ENCODE peak calls at places on chromosomes 12 and 14, in five cellular contexts. U, C, J, E and N are unnamed samples.
A peak's percentile ranks its signal among the peaks of the same experiment; 100 is the strongest.

GRCh38 chr12:119069029-119069731 is 87.8 kb downstream of the SRRM4 start:
- DNase-seq in U (no peak), C (no peak), J (no peak), E (no peak), N (peak; percentile 84)

GRCh38 chr12:29168000-29168399 is 18.9 kb downstream of the FAR2 start:
- DNase-seq in U (no peak), C (no peak), J (no peak), E (no peak), N (no peak)

GRCh38 chr14:23009483-23009938 is 432 bp downstream of the C14orf93 start:
- DNase-seq in U (no peak), C (no peak), J (no peak), E (no peak), N (no peak)

GRCh38 chr12:113088971-113089756 is 32.6 kb downstream of the DTX1 start:
- DNase-seq in U (no peak), C (no peak), J (peak; percentile 48), E (no peak), N (no peak)

GRCh38 chr12:115008951-115009350 is 325.0 kb upstream of the TBX3 start:
- DNase-seq in U (no peak), C (no peak), J (no peak), E (no peak), N (no peak)

GRCh38 chr12:119328111-119328510 is 6.4 kb upstream of the CCDC60 start:
- DNase-seq in U (no peak), C (peak; percentile 7), J (no peak), E (peak; percentile 63), N (peak; percentile 94)

GRCh38 chr12:107580750-107581529 is 104.7 kb upstream of the PWP1 start:
- DNase-seq in U (no peak), C (no peak), J (no peak), E (peak; percentile 57), N (peak; percentile 85)

GRCh38 chr12:77493311-77493710 is 337.4 kb upstream of the NAV3 start:
- DNase-seq in U (no peak), C (no peak), J (no peak), E (no peak), N (no peak)

GRCh38 chr14:38278035-38278434 is 22.1 kb upstream of the CLEC14A start:
- DNase-seq in U (no peak), C (no peak), J (no peak), E (no peak), N (no peak)

GRCh38 chr12:93139028-93139665 is 210.1 kb upstream of the EEA1 start:
- DNase-seq in U (no peak), C (no peak), J (no peak), E (no peak), N (no peak)

GRCh38 chr14:89429206-89430091 is 12.4 kb upstream of the FOXN3 start:
- DNase-seq in U (peak; percentile 63), C (no peak), J (no peak), E (peak; percentile 41), N (no peak)

GRCh38 chr14:69039287-69039628 is 60.2 kb upstream of the ACTN1 start:
- DNase-seq in U (peak; percentile 88), C (no peak), J (no peak), E (no peak), N (no peak)

GRCh38 chr12:124743479-124744272 is 120.0 kb downstream of the SCARB1 start:
- DNase-seq in U (no peak), C (no peak), J (no peak), E (no peak), N (no peak)

GRCh38 chr12:113007166-113007565 is 28.8 kb downstream of the OAS2 start:
- DNase-seq in U (peak; percentile 80), C (no peak), J (no peak), E (no peak), N (peak; percentile 38)

GRCh38 chr12:6090786-6091185 is 33.7 kb downstream of the VWF start:
- DNase-seq in U (peak; percentile 58), C (no peak), J (no peak), E (no peak), N (peak; percentile 46)

GRCh38 chr14:93954900-93955891 is 21.2 kb downstream of the ASB2 start:
- DNase-seq in U (no peak), C (no peak), J (peak; percentile 63), E (no peak), N (no peak)

GRCh38 chr14:91854327-91854934 is 12.9 kb downstream of the TC2N start:
- DNase-seq in U (no peak), C (no peak), J (no peak), E (no peak), N (no peak)

GRCh38 chr12:28569698-28570411 is 379.6 kb downstream of the CCDC91 start:
- DNase-seq in U (peak; percentile 94), C (no peak), J (no peak), E (no peak), N (no peak)

GRCh38 chr14:104526723-104527645 is 52.6 kb upstream of the C14orf180 start:
- DNase-seq in U (no peak), C (no peak), J (no peak), E (no peak), N (no peak)
- H3K9me3 ChIP-seq in U (peaks cover 13% of the 10 kb centered on the region), C (no peaks in the 10 kb centered on the region), J (no peaks in the 10 kb centered on the region), E (no peaks in the 10 kb centered on the region), N (peaks cover 30% of the 10 kb centered on the region)

GRCh38 chr12:92107621-92108131 is 38.0 kb downstream of the BTG1 start:
- DNase-seq in U (no peak), C (no peak), J (no peak), E (peak; percentile 47), N (peak; percentile 70)

GRCh38 chr12:92105676-92106075 is 40.0 kb downstream of the BTG1 start:
- DNase-seq in U (no peak), C (no peak), J (no peak), E (no peak), N (no peak)

GRCh38 chr12:92108651-92109050 is 37.0 kb downstream of the BTG1 start:
- DNase-seq in U (no peak), C (no peak), J (no peak), E (peak; percentile 59), N (peak; percentile 69)

GRCh38 chr12:92107094-92107493 is 38.6 kb downstream of the BTG1 start:
- DNase-seq in U (no peak), C (no peak), J (no peak), E (no peak), N (peak; percentile 59)

GRCh38 chr12:92105110-92105509 is 40.5 kb downstream of the BTG1 start:
- DNase-seq in U (no peak), C (no peak), J (no peak), E (no peak), N (no peak)
- H3K27ac ChIP-seq in U (no peak overlapping the region), C (peak overlapping the region; percentile 93), J (no peak overlapping the region), E (no peak overlapping the region), N (no peak overlapping the region)

GRCh38 chr14:106579084-106579483 is 1052.7 kb downstream of the TMEM121 start:
- DNase-seq in U (no peak), C (no peak), J (no peak), E (no peak), N (no peak)

DNA sequence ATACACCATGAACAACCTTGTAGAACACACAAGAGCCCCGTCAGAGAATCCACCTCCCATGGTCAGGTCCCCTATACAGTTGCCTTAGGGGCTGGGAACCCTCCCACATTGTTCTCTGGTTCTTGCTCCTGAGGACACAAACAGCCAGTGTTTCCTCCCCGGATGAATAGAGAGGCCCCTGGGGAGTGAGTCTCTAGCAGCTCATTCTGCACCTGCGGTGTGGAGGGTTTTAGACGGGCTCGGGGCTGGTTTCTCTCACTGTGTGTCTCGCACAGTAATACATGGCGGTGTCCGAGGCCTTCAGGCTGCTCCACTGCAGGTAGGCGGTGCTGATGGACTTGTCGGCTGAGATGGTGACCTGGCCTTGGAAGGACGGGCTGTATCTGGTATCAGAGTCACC is 1052.1 kb downstream of the TMEM121 start:
- DNase-seq in U (no peak), C (no peak), J (no peak), E (no peak), N (no peak)
- H3K9me3 ChIP-seq in U (peaks cover 13% of the 10 kb centered on the region), C (no peaks in the 10 kb centered on the region), J (no peaks in the 10 kb centered on the region), E (peaks cover 13% of the 10 kb centered on the region), N (peaks cover 90% of the 10 kb centered on the region)

GRCh38 chr12:89391726-89392336 is 39.5 kb upstream of the DUSP6 start:
- DNase-seq in U (no peak), C (no peak), J (no peak), E (no peak), N (no peak)

GRCh38 chr12:89390802-89391673 is 38.7 kb upstream of the DUSP6 start:
- DNase-seq in U (peak; percentile 85), C (peak; percentile 24), J (no peak), E (no peak), N (no peak)

GRCh38 chr12:89392401-89392800 is 40.1 kb upstream of the DUSP6 start:
- DNase-seq in U (no peak), C (no peak), J (no peak), E (no peak), N (no peak)

GRCh38 chr12:89395712-89396111 is 43.4 kb upstream of the DUSP6 start:
- DNase-seq in U (no peak), C (no peak), J (no peak), E (no peak), N (peak; percentile 45)

GRCh38 chr12:89393551-89394121 is 41.3 kb upstream of the DUSP6 start:
- DNase-seq in U (no peak), C (no peak), J (no peak), E (no peak), N (no peak)
- H3K27ac ChIP-seq in U (no peak overlapping the region), C (no peak overlapping the region), J (no peak overlapping the region), E (no peak overlapping the region), N (no peak overlapping the region)

GRCh38 chr12:34404377-34405285 is 382.3 kb downstream of the ALG10 start:
- DNase-seq in U (no peak), C (no peak), J (no peak), E (no peak), N (peak; percentile 16)

GRCh38 chr12:34402899-34403705 is 380.8 kb downstream of the ALG10 start:
- DNase-seq in U (no peak), C (no peak), J (no peak), E (no peak), N (peak; percentile 30)

GRCh38 chr12:34405286-34406227 is 383.3 kb downstream of the ALG10 start:
- DNase-seq in U (no peak), C (no peak), J (no peak), E (no peak), N (peak; percentile 24)

GRCh38 chr12:34402228-34402898 is 380.1 kb downstream of the ALG10 start:
- DNase-seq in U (no peak), C (no peak), J (no peak), E (no peak), N (peak; percentile 22)

DNA sequence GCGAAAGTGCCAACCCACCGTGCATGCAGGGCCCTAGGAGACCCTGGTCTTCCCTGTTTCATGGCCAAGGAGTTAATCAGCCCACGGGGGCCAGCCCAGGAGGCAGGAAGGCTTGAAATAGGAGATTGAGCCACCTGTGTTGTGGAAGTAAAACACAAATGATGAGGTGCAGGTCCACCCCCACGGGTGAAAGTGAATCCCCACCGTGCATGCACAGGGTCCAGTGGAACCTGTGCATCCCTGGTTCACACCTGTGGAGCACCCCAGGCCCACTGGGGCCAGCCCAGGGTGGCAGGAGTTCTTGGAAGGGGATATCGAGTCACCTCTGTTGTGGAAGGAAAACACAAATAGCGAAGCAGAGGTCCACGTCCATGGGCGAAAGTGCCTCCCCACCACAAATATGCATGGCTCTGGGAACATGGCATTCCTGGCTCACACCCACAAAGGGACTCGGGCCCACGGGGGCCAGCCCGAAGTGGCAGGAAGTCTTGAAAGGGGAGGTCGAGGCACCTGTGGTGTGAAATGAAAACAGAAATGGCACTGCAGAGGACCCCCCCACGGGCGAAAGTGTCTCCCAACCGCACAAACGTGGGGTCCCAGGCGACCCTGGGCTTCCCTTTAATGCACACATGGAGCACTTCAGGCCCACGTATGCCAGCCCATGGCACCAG is 381.5 kb downstream of the ALG10 start:
- DNase-seq in U (no peak), C (no peak), J (no peak), E (no peak), N (no peak)
- H3K9me3 ChIP-seq in U (peaks cover 42% of the 10 kb centered on the region), C (no peaks in the 10 kb centered on the region), J (no peaks in the 10 kb centered on the region), E (peaks cover 12% of the 10 kb centered on the region), N (peaks cover 44% of the 10 kb centered on the region)

GRCh38 chr12:121166356-121166755 is 33.7 kb downstream of the P2RX7 start:
- DNase-seq in U (no peak), C (no peak), J (no peak), E (no peak), N (no peak)
- H3K27ac ChIP-seq in U (no peak overlapping the region), C (no peak overlapping the region), J (no peak overlapping the region), E (no peak overlapping the region), N (no peak overlapping the region)